ENCODE peak calls at places on chromosomes 11 and 22, in four cellular contexts. One of them, this sample, is unnamed.

GRCh38 chr11:75485742-75486141 is 40.0 kb downstream of the GDPD5 start:
- DNase-seq in pulmonary artery endothelial cell: no peak
- DNase-seq in NCI-H2171: no peak
- DNase-seq in iPS DF 6.9: no peak
- DNase-seq in this sample: no peak

GRCh38 chr11:74634537-74634936 is 42.2 kb downstream of the POLD3 start:
- DNase-seq in NCI-H2171: no peak
- DNase-seq in pulmonary artery endothelial cell: no peak
- DNase-seq in iPS DF 6.9: no peak
- DNase-seq in this sample: no peak

GRCh38 chr22:45502215-45503070 is at the start of gene FBLN1:
- DNase-seq in NCI-H2171: peak; percentile 65
- DNase-seq in iPS DF 6.9: no peak
- DNase-seq in pulmonary artery endothelial cell: no peak
- DNase-seq in this sample: no peak

GRCh38 chr22:50305658-50306566 is 1.5 kb downstream of the PLXNB2 start:
- DNase-seq in NCI-H2171: peak; percentile 55
- DNase-seq in pulmonary artery endothelial cell: peak; percentile 79
- DNase-seq in iPS DF 6.9: no peak
- DNase-seq in this sample: peak; percentile 86

GRCh38 chr11:83019888-83020579 is 51.7 kb downstream of the RAB30 start:
- DNase-seq in NCI-H2171: no peak
- DNase-seq in pulmonary artery endothelial cell: no peak
- DNase-seq in iPS DF 6.9: no peak
- DNase-seq in this sample: no peak

GRCh38 chr11:125404811-125405481 is 91.1 kb downstream of the FEZ1 start:
- DNase-seq in iPS DF 6.9: no peak
- DNase-seq in NCI-H2171: no peak
- DNase-seq in pulmonary artery endothelial cell: no peak
- DNase-seq in this sample: peak; percentile 72

GRCh38 chr11:19597194-19597593 is 115.4 kb upstream of the NAV2 start:
- DNase-seq in iPS DF 6.9: no peak
- DNase-seq in NCI-H2171: no peak
- DNase-seq in pulmonary artery endothelial cell: no peak
- DNase-seq in this sample: no peak

GRCh38 chr22:44587004-44587793 is 89.2 kb upstream of the RTL6 start:
- DNase-seq in pulmonary artery endothelial cell: no peak
- DNase-seq in NCI-H2171: peak; percentile 83
- DNase-seq in iPS DF 6.9: no peak
- DNase-seq in this sample: no peak

GRCh38 chr11:96263361-96263763 is 79.6 kb downstream of the MAML2 start:
- DNase-seq in pulmonary artery endothelial cell: no peak
- DNase-seq in iPS DF 6.9: no peak
- DNase-seq in NCI-H2171: no peak
- DNase-seq in this sample: no peak

GRCh38 chr11:66327171-66328035 is 8.8 kb downstream of the RIN1 start:
- DNase-seq in pulmonary artery endothelial cell: no peak
- DNase-seq in NCI-H2171: no peak
- DNase-seq in iPS DF 6.9: no peak
- DNase-seq in this sample: no peak

GRCh38 chr11:20156876-20157613 is 3.2 kb downstream of the DBX1 start:
- DNase-seq in pulmonary artery endothelial cell: no peak
- DNase-seq in iPS DF 6.9: no peak
- DNase-seq in NCI-H2171: no peak
- DNase-seq in this sample: no peak

GRCh38 chr22:23248583-23248982 is 68.3 kb downstream of the BCR start:
- DNase-seq in NCI-H2171: no peak
- DNase-seq in pulmonary artery endothelial cell: no peak
- DNase-seq in iPS DF 6.9: no peak
- DNase-seq in this sample: no peak

GRCh38 chr11:94553938-94554337 is 10.2 kb downstream of the FUT4 start:
- DNase-seq in NCI-H2171: peak; percentile 84
- DNase-seq in iPS DF 6.9: no peak
- DNase-seq in pulmonary artery endothelial cell: no peak
- DNase-seq in this sample: no peak

GRCh38 chr11:64996710-64997380 is at the start of gene BATF2:
- DNase-seq in iPS DF 6.9: peak; percentile 68
- DNase-seq in pulmonary artery endothelial cell: peak; percentile 32
- DNase-seq in NCI-H2171: peak; percentile 29
- DNase-seq in this sample: peak; percentile 85

GRCh38 chr22:22943521-22944267 is 56.1 kb downstream of the IGLL5 start:
- DNase-seq in iPS DF 6.9: no peak
- DNase-seq in NCI-H2171: no peak
- DNase-seq in pulmonary artery endothelial cell: no peak
- DNase-seq in this sample: no peak

GRCh38 chr11:108680267-108680666 is 15.4 kb downstream of the DDX10 start:
- DNase-seq in NCI-H2171: no peak
- DNase-seq in iPS DF 6.9: no peak
- DNase-seq in pulmonary artery endothelial cell: no peak
- DNase-seq in this sample: no peak

GRCh38 chr22:36940676-36941075 is 27.2 kb downstream of the CSF2RB start:
- DNase-seq in pulmonary artery endothelial cell: no peak
- DNase-seq in iPS DF 6.9: no peak
- DNase-seq in NCI-H2171: no peak
- DNase-seq in this sample: peak; percentile 26

GRCh38 chr11:34348919-34349318 is 8.9 kb downstream of the ABTB2 start:
- DNase-seq in pulmonary artery endothelial cell: no peak
- DNase-seq in NCI-H2171: no peak
- DNase-seq in iPS DF 6.9: no peak
- DNase-seq in this sample: no peak

GRCh38 chr22:45290410-45290936 is 5.7 kb downstream of the UPK3A start:
- DNase-seq in NCI-H2171: peak; percentile 85
- DNase-seq in pulmonary artery endothelial cell: no peak
- DNase-seq in iPS DF 6.9: no peak
- DNase-seq in this sample: no peak

GRCh38 chr11:109730669-109731068 is 308.7 kb downstream of the C11orf87 start:
- DNase-seq in pulmonary artery endothelial cell: no peak
- DNase-seq in NCI-H2171: no peak
- DNase-seq in iPS DF 6.9: no peak
- DNase-seq in this sample: no peak

GRCh38 chr11:12846766-12847615 is 162.1 kb upstream of the RASSF10 start:
- DNase-seq in pulmonary artery endothelial cell: no peak
- DNase-seq in NCI-H2171: no peak
- DNase-seq in iPS DF 6.9: no peak
- DNase-seq in this sample: no peak

GRCh38 chr22:42992886-42993479 is 22.0 kb downstream of the PACSIN2 start:
- DNase-seq in NCI-H2171: no peak
- DNase-seq in pulmonary artery endothelial cell: no peak
- DNase-seq in iPS DF 6.9: no peak
- DNase-seq in this sample: no peak

GRCh38 chr11:2577071-2578005 is 122.5 kb downstream of the KCNQ1OT1 start:
- DNase-seq in NCI-H2171: no peak
- DNase-seq in iPS DF 6.9: no peak
- DNase-seq in pulmonary artery endothelial cell: no peak
- DNase-seq in this sample: peak; percentile 50

GRCh38 chr11:74849525-74850391 is 99.1 kb downstream of the XRRA1 start:
- DNase-seq in pulmonary artery endothelial cell: no peak
- DNase-seq in iPS DF 6.9: peak; percentile 35
- DNase-seq in NCI-H2171: no peak
- DNase-seq in this sample: no peak

GRCh38 chr11:105265859-105266258 is 126.3 kb upstream of the CARD18 start:
- DNase-seq in NCI-H2171: no peak
- DNase-seq in iPS DF 6.9: no peak
- DNase-seq in pulmonary artery endothelial cell: no peak
- DNase-seq in this sample: no peak

GRCh38 chr11:13329670-13330401 is 52.2 kb downstream of the BMAL1 start:
- DNase-seq in iPS DF 6.9: no peak
- DNase-seq in NCI-H2171: no peak
- DNase-seq in pulmonary artery endothelial cell: no peak
- DNase-seq in this sample: no peak

GRCh38 chr22:40401532-40401931 is 31.1 kb downstream of the SGSM3 start:
- DNase-seq in pulmonary artery endothelial cell: no peak
- DNase-seq in NCI-H2171: no peak
- DNase-seq in iPS DF 6.9: no peak
- DNase-seq in this sample: no peak

GRCh38 chr11:109309153-109309552 is 112.8 kb upstream of the C11orf87 start:
- DNase-seq in NCI-H2171: peak; percentile 26
- DNase-seq in pulmonary artery endothelial cell: no peak
- DNase-seq in iPS DF 6.9: no peak
- DNase-seq in this sample: no peak

GRCh38 chr22:35202376-35202775 is 54.9 kb upstream of the HMGXB4 start:
- DNase-seq in iPS DF 6.9: no peak
- DNase-seq in NCI-H2171: no peak
- DNase-seq in pulmonary artery endothelial cell: no peak
- DNase-seq in this sample: no peak

GRCh38 chr22:17871726-17872458 is 97.6 kb upstream of the BID start:
- DNase-seq in iPS DF 6.9: no peak
- DNase-seq in pulmonary artery endothelial cell: no peak
- DNase-seq in NCI-H2171: no peak
- DNase-seq in this sample: no peak

GRCh38 chr22:18005201-18005926 is 19.0 kb downstream of the MICAL3 start:
- DNase-seq in iPS DF 6.9: no peak
- DNase-seq in NCI-H2171: no peak
- DNase-seq in pulmonary artery endothelial cell: no peak
- DNase-seq in this sample: no peak

GRCh38 chr22:19962246-19962908 is 20.8 kb upstream of the TXNRD2 start:
- DNase-seq in iPS DF 6.9: peak; percentile 72
- DNase-seq in NCI-H2171: peak; percentile 78
- DNase-seq in pulmonary artery endothelial cell: no peak
- DNase-seq in this sample: peak; percentile 86